ENCODE peak calls at places on chromosome 15, in four cellular contexts. U is lower lobe of right lung, E is astrocyte of the spinal cord, N is A549. V is an unnamed sample.

GRCh38 chr15:42716626-42717025 is 20.3 kb downstream of the CDAN1 start:
- DNase-seq in U (no peak), E (no peak), N (no peak), V (no peak)

GRCh38 chr15:77002954-77003912 is 8.3 kb downstream of the PSTPIP1 start:
- DNase-seq in U (peak; percentile 86), E (no peak), N (no peak), V (peak; percentile 51)

GRCh38 chr15:89003865-89004725 is 84.2 kb upstream of the ABHD2 start:
- DNase-seq in U (no peak), E (peak; percentile 64), N (peak; percentile 78), V (no peak)

GRCh38 chr15:88255496-88256171 is 905 bp downstream of the NTRK3 start:
- DNase-seq in U (no peak), E (peak; percentile 27), N (peak; percentile 55), V (no peak)

GRCh38 chr15:43111354-43111753 is 5.5 kb upstream of the UBR1 start:
- DNase-seq in U (no peak), E (no peak), N (no peak), V (no peak)

GRCh38 chr15:65305144-65305758 is 774 bp downstream of the RNU5B-1 start:
- DNase-seq in U (no peak), E (no peak), N (peak; percentile 74), V (peak; percentile 20)

GRCh38 chr15:78302579-78302978 is 3.2 kb upstream of the SKIC8 start:
- DNase-seq in U (no peak), E (peak; percentile 86), N (no peak), V (no peak)

GRCh38 chr15:101531170-101531569 is 41.7 kb upstream of the PCSK6 start:
- DNase-seq in U (no peak), E (no peak), N (no peak), V (no peak)

GRCh38 chr15:52013151-52013791 is 5.7 kb upstream of the MAPK6 start:
- DNase-seq in U (no peak), E (peak; percentile 36), N (no peak), V (no peak)

GRCh38 chr15:74725241-74725774 is at the start of gene CYP1A1:
- DNase-seq in U (peak; percentile 67), E (no peak), N (peak; percentile 44), V (no peak)

GRCh38 chr15:84857418-84858004 is 27.0 kb upstream of the SLC28A1 start:
- DNase-seq in U (no peak), E (no peak), N (no peak), V (no peak)

GRCh38 chr15:23395832-23396231 is 41.3 kb downstream of the GOLGA8S start:
- DNase-seq in U (no peak), E (no peak), N (no peak), V (no peak)

GRCh38 chr15:61613729-61614128 is 384.6 kb upstream of the RORA start:
- DNase-seq in U (no peak), E (peak; percentile 45), N (no peak), V (no peak)

GRCh38 chr15:48674876-48675275 is 29.4 kb upstream of the FBN1 start:
- DNase-seq in U (no peak), E (peak; percentile 78), N (no peak), V (no peak)

GRCh38 chr15:33396457-33396856 is 85.7 kb downstream of the RYR3 start:
- DNase-seq in U (no peak), E (no peak), N (no peak), V (no peak)

GRCh38 chr15:93372209-93372910 is 283.3 kb upstream of the RGMA start:
- DNase-seq in U (no peak), E (no peak), N (no peak), V (no peak)

GRCh38 chr15:80179025-80179759 is 26.4 kb downstream of the FAH start:
- DNase-seq in U (no peak), E (peak; percentile 91), N (peak; percentile 78), V (no peak)

GRCh38 chr15:83698294-83698693 is 44.4 kb downstream of the ADAMTSL3 start:
- DNase-seq in U (no peak), E (peak; percentile 22), N (peak; percentile 47), V (no peak)

GRCh38 chr15:101269479-101270223 is 7.6 kb downstream of the SELENOS start:
- DNase-seq in U (no peak), E (no peak), N (no peak), V (no peak)

GRCh38 chr15:74253276-74253921 is 17.3 kb downstream of the CCDC33 start:
- DNase-seq in U (no peak), E (no peak), N (no peak), V (no peak)

GRCh38 chr15:67080118-67080899 is 14.9 kb downstream of the SMAD3 start:
- DNase-seq in U (peak; percentile 68), E (peak; percentile 92), N (no peak), V (no peak)

GRCh38 chr15:26087395-26087794 is 224.3 kb upstream of the ATP10A start:
- DNase-seq in U (no peak), E (no peak), N (no peak), V (no peak)

GRCh38 chr15:85592148-85592547 is 202.6 kb downstream of the KLHL25 start:
- DNase-seq in U (no peak), E (peak; percentile 86), N (no peak), V (no peak)

GRCh38 chr15:68042855-68043222 is 11.3 kb upstream of the PIAS1 start:
- DNase-seq in U (no peak), E (no peak), N (no peak), V (no peak)

GRCh38 chr15:38176155-38176554 is 76.5 kb upstream of the SPRED1 start:
- DNase-seq in U (no peak), E (peak; percentile 83), N (no peak), V (no peak)

GRCh38 chr15:98682992-98683701 is 34.8 kb downstream of the IGF1R start:
- DNase-seq in U (no peak), E (no peak), N (no peak), V (no peak)

DNA sequence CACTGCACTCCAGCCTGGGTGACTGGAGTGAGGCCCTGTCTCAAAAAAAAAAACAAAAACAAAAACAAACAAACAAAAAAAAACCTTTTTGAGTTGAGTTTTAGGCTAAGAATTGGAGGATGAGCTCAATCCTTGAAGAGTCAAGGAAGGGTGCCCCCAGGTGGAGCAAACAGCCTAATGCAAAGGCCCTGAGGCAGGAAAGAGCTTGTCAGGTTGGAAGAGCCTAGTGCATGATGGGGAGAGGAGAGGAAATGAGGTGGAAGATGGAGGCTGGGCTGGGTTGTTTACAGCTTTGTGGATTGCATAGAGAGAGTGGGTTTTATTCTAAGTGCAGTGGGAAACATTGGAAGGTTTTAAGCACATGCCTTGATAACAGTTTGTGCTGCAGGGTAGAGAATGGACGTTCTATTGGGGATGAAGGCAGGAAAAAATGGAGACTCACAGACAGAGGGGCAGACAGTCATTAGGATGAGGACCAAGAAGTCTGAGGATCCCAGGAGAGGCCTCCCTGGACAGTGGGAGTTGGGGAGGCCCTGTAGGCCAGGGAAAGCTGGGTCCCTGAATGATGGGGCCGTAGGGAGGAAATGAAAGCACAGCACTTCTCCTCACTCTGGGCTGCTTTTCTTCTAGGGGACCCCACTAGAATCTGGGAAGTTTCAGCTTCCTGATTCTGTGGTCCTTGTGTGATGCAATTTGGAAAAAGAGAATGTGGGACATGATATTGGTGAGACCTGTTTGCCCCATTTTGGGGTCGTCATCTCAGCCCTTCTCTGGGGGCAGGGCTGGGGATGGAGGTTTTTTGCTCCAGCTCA is 1.9 kb upstream of the SNX22 start:
- DNase-seq in U (no peak), E (no peak), N (no peak), V (no peak)
- TF ChIP-seq CTCF in U (peak; percentile 6), E (peak; percentile 23), N (peak; percentile 17), V (no peak)

DNA sequence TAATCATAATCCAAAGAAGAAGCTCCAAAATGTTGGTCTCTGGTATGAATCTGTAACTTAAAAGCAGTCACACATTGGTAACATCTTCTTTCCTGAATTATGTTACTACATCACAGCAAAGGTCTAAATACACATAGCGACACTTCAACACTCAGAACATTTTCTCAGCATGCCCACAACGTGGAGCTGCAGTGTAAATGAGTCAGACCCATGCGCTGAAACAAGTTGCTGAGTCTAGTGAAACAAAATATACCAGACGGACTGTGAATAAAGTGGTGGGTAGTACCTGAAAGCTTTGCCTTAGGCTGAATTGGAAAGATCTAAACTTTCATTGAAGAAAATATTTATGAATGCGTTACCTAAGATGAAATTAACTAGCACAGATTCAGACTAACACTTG is 33.2 kb upstream of the GOLGA8B start:
- DNase-seq in U (no peak), E (peak; percentile 40), N (peak; percentile 17), V (no peak)
- TF ChIP-seq CTCF in U (no peak), E (peak; percentile 19), N (peak; percentile 33), V (peak; percentile 75)

GRCh38 chr15:58980351-58980939 is 7.0 kb upstream of the RNF111 start:
- DNase-seq in U (no peak), E (peak; percentile 59), N (peak; percentile 43), V (no peak)
- TF ChIP-seq CTCF in U (peak; percentile 51), E (peak; percentile 45), N (peak; percentile 87), V (peak; percentile 90)

GRCh38 chr15:27530994-27531393 is 560.0 kb downstream of the GABRG3 start:
- DNase-seq in U (no peak), E (no peak), N (no peak), V (no peak)

GRCh38 chr15:27532358-27532757 is 561.4 kb downstream of the GABRG3 start:
- DNase-seq in U (no peak), E (no peak), N (no peak), V (no peak)

GRCh38 chr15:27527490-27528067 is 556.6 kb downstream of the GABRG3 start:
- DNase-seq in U (no peak), E (no peak), N (no peak), V (no peak)
- TF ChIP-seq CTCF in U (no peak), E (peak; percentile 12), N (peak; percentile 25), V (no peak)

GRCh38 chr15:31302778-31303433 is 23.7 kb upstream of the KLF13 start:
- DNase-seq in U (no peak), E (no peak), N (no peak), V (no peak)
- TF ChIP-seq CTCF in U (no peak), E (no peak), N (no peak), V (no peak)

GRCh38 chr15:59725172-59725486 is 36.0 kb upstream of the BNIP2 start:
- DNase-seq in U (no peak), E (no peak), N (no peak), V (no peak)
- TF ChIP-seq CTCF in U (no peak), E (no peak), N (no peak), V (peak; percentile 51)